ENCODE peak calls at places on chromosomes 16 and 17, in four cellular contexts. J is cardiac muscle cell, V is Peyer's patch, A is heart right ventricle. G is an unnamed sample.

GRCh38 chr17:65537845-65538678 is 23.4 kb downstream of the AXIN2 start:
- DNase-seq in J (no peak), V (no peak), A (no peak), G (peak; percentile 77)

GRCh38 chr17:35486920-35487727 is 38.6 kb upstream of the SLFN13 start:
- DNase-seq in J (peak; percentile 44), V (peak; percentile 59), A (peak; percentile 43), G (peak; percentile 55)

GRCh38 chr17:65783845-65784334 is 222.4 kb upstream of the AXIN2 start:
- DNase-seq in J (no peak), V (no peak), A (no peak), G (no peak)

GRCh38 chr17:6994118-6994598 is 1.7 kb upstream of the ALOX12 start:
- DNase-seq in J (peak; percentile 37), V (no peak), A (no peak), G (no peak)

GRCh38 chr16:66510711-66511614 is 39.0 kb downstream of the TK2 start:
- DNase-seq in J (no peak), V (peak; percentile 13), A (no peak), G (no peak)

GRCh38 chr17:48544356-48545021 is 420 bp downstream of the HOXB2 start:
- DNase-seq in J (peak; percentile 55), V (peak; percentile 50), A (peak; percentile 71), G (peak; percentile 31)

GRCh38 chr17:76382305-76382802 is 2.1 kb upstream of the SPHK1 start:
- DNase-seq in J (peak; percentile 77), V (no peak), A (no peak), G (no peak)

GRCh38 chr17:76986318-76986717 is 118.1 kb downstream of the MGAT5B start:
- DNase-seq in J (peak; percentile 11), V (no peak), A (no peak), G (no peak)

GRCh38 chr16:30844346-30844670 is 49.6 kb downstream of the BCL7C start:
- DNase-seq in J (no peak), V (no peak), A (no peak), G (no peak)

GRCh38 chr16:61432421-61432820 is 603.8 kb downstream of the CDH8 start:
- DNase-seq in J (peak; percentile 6), V (no peak), A (no peak), G (no peak)

GRCh38 chr16:59971264-59971663 is 1237.1 kb upstream of the GOT2 start:
- DNase-seq in J (no peak), V (no peak), A (no peak), G (no peak)

GRCh38 chr16:27181020-27181419 is 22.3 kb upstream of the KDM8 start:
- DNase-seq in J (no peak), V (no peak), A (no peak), G (no peak)

GRCh38 chr16:91484-91883 is 13.5 kb downstream of the MPG start:
- DNase-seq in J (peak; percentile 54), V (no peak), A (peak; percentile 68), G (no peak)

GRCh38 chr17:78737332-78737731 is 44.7 kb downstream of the CYTH1 start:
- DNase-seq in J (no peak), V (no peak), A (no peak), G (no peak)

GRCh38 chr16:83652898-83653297 is 154.9 kb upstream of the HSBP1 start:
- DNase-seq in J (no peak), V (no peak), A (no peak), G (no peak)

GRCh38 chr16:10093564-10093963 is 88.7 kb downstream of the GRIN2A start:
- DNase-seq in J (no peak), V (no peak), A (no peak), G (no peak)

GRCh38 chr17:78622491-78623265 is 45.5 kb upstream of the DNAH17 start:
- DNase-seq in J (no peak), V (no peak), A (no peak), G (no peak)

GRCh38 chr17:64781394-64781793 is 119.3 kb upstream of the SMURF2 start:
- DNase-seq in J (peak; percentile 49), V (peak; percentile 61), A (peak; percentile 74), G (peak; percentile 51)

GRCh38 chr16:73301984-73302383 is 254.1 kb upstream of the ZFHX3 start:
- DNase-seq in J (no peak), V (no peak), A (no peak), G (no peak)

GRCh38 chr16:410516-411178 is 9.0 kb downstream of the DECR2 start:
- DNase-seq in J (no peak), V (no peak), A (no peak), G (no peak)

GRCh38 chr16:31131416-31131815 is 4.1 kb downstream of the PRSS8 start:
- DNase-seq in J (no peak), V (no peak), A (no peak), G (no peak)

GRCh38 chr16:67959520-67959919 is 8.9 kb downstream of the SLC12A4 start:
- DNase-seq in J (no peak), V (no peak), A (peak; percentile 91), G (no peak)

GRCh38 chr17:14080847-14081251 is 11.5 kb downstream of the COX10 start:
- DNase-seq in J (no peak), V (no peak), A (no peak), G (no peak)

GRCh38 chr17:78351449-78352006 is 8.3 kb downstream of the SOCS3 start:
- DNase-seq in J (peak; percentile 29), V (peak; percentile 57), A (peak; percentile 92), G (no peak)

GRCh38 chr16:56193951-56194726 is 2.9 kb downstream of the GNAO1 start:
- DNase-seq in J (peak; percentile 97), V (peak; percentile 54), A (peak; percentile 88), G (peak; percentile 73)

GRCh38 chr17:69267219-69267618 is 38.6 kb upstream of the ABCA10 start:
- DNase-seq in J (no peak), V (no peak), A (no peak), G (no peak)

GRCh38 chr17:73401911-73402310 is 90.1 kb upstream of the CDC42EP4 start:
- DNase-seq in J (peak; percentile 19), V (peak; percentile 36), A (peak; percentile 71), G (no peak)

GRCh38 chr17:3885970-3886369 is 6.9 kb downstream of the CAMKK1 start:
- DNase-seq in J (no peak), V (no peak), A (no peak), G (no peak)

GRCh38 chr17:63113167-63113566 is 147.1 kb downstream of the TANC2 start:
- DNase-seq in J (no peak), V (no peak), A (no peak), G (no peak)

GRCh38 chr16:78183886-78184553 is 84.6 kb downstream of the WWOX start:
- DNase-seq in J (no peak), V (no peak), A (no peak), G (no peak)

GRCh38 chr17:10798332-10798749 is 5.6 kb downstream of the TMEM238L start:
- DNase-seq in J (no peak), V (no peak), A (no peak), G (no peak)

GRCh38 chr17:76243826-76244679 is 3.8 kb upstream of the RNF157 start:
- DNase-seq in J (no peak), V (no peak), A (no peak), G (no peak)

GRCh38 chr17:17156107-17156506 is 50.0 kb downstream of the PLD6 start:
- DNase-seq in J (no peak), V (no peak), A (no peak), G (no peak)

GRCh38 chr17:82648761-82649474 is 674 bp upstream of the WDR45B start:
- DNase-seq in J (peak; percentile 52), V (no peak), A (peak; percentile 66), G (no peak)

GRCh38 chr16:35302859-35303258 is 1843.4 kb downstream of the TP53TG3F start:
- DNase-seq in J (no peak), V (no peak), A (no peak), G (no peak)
- H3K9me3 ChIP-seq in J (peaks cover 3% of the 10 kb centered on the region), V (no peaks in the 10 kb centered on the region), A (no peaks in the 10 kb centered on the region), G (peaks cover 6% of the 10 kb centered on the region)

GRCh38 chr16:88602091-88602490 is 31.9 kb downstream of the ZC3H18 start:
- DNase-seq in J (no peak), V (no peak), A (no peak), G (no peak)
- H3K9me3 ChIP-seq in J (no peaks in the 10 kb centered on the region), V (no peaks in the 10 kb centered on the region), A (no peaks in the 10 kb centered on the region), G (no peaks in the 10 kb centered on the region)

DNA sequence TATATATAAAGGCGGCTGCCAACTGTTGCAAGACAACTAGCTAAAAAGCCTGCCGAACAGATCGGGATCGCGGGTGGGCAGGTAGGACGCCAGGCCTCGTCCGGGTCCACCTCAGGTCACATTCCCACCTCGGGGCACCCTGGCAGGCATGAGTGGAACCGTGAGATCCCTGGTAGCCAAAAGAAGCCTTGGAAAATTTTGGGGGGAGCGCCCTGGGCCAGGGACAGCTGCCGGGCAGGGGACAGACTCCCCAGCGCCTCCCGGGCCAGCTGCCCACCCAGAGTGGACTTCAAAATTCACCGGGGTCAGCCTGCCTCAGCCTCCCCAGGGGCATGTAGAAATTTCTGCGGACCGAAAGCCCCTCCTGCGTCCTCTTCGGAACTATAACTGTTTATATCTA is 760.9 kb downstream of the KCNJ18 start:
- DNase-seq in J (no peak), V (no peak), A (no peak), G (no peak)
- H3K9me3 ChIP-seq in J (no peaks in the 10 kb centered on the region), V (no peaks in the 10 kb centered on the region), A (no peaks in the 10 kb centered on the region), G (peaks cover 11% of the 10 kb centered on the region)

DNA sequence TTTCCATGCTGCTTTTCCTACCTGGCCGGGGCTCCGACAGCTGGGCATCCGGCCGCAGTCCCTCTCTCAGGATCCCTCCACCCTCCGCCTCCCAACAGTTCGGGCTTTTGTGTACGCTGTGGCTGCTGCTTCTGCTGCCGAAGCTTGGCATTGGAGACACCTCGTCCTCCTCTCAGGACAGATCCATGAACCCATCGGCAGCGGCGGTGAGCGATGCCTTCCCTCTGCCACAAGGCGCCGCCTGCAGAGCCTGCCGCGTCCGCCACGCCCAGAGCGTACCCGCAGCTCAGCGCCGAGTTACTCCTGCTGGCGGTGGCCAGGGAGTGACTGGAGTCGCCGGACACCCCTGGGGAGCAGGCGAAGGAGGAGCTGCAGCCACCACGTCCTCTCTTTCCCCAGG is 2032.8 kb downstream of the TP53TG3F start:
- DNase-seq in J (no peak), V (no peak), A (no peak), G (no peak)
- H3K9me3 ChIP-seq in J (no peaks in the 10 kb centered on the region), V (no peaks in the 10 kb centered on the region), A (no peaks in the 10 kb centered on the region), G (peaks cover 7% of the 10 kb centered on the region)

DNA sequence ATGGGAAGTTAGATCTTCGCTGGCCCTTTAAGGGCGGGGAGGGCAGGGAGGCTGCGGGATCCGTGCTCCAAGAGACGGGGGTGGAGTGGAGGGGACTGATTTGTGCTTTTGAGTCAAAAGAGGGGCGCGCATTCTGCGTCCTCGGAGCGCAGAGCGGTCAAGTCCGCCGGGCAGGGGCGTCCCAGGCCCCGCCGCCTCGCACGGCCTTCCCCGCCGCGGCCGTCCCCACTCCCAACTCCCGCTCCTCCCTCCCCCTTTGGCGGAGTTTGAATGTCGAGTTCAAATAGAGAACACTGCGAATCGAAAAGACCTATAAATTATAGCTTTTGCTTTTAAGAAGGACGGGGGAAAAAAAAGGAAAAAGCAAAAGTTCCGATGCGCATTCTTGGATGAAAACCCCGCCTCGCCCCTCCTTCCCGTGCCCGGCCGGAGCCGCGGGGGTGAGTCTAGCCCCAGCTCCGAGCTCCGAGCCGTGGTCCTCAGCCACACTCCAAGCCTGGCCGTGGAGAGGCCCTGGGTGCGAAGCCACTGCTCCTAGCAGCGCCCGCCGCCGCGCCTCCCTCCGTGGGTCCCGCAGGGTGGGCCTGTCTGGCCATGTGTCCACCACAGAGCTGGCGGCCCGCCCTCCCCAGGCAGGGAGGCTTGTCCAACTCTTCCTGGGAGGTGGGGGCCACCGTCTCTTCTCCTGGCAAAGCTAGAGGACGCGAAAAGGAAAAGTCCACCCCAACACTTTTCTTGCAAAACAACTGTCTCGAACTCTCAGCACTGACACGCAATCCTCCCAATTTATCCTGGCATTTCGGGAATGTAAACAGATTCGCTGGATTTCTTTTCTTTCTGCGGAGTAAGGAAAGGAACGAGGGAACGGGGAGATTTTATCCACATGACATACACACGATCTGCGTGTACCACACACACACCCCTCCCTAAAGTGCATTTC is 3.6 kb downstream of the CBX8 start:
- DNase-seq in J (no peak), V (no peak), A (no peak), G (no peak)
- H3K9me3 ChIP-seq in J (no peaks in the 10 kb centered on the region), V (peaks cover 6% of the 10 kb centered on the region), A (no peaks in the 10 kb centered on the region), G (no peaks in the 10 kb centered on the region)